ENCODE peak calls at places on chromosomes 2 and 18, in nine cellular contexts. One of them, this sample, is unnamed.

GRCh38 chr2:172279843-172280242 is 147.5 kb upstream of the ITGA6 start:
- DNase-seq in fibroblast of the conjunctiva: no peak
- DNase-seq in EL: no peak
- DNase-seq in stimulated activated CD8-positive, alpha-beta memory T cell treated with anti-CD3 and anti-CD28 coated beads, Interleukin-4, amount 100 ng/mL, for 1 hour: no peak
- DNase-seq in keratinocyte: no peak
- DNase-seq in mesothelial cell of epicardium: no peak
- DNase-seq in NCI-H2081 treated with DMSO at 0.1 percent for 48 hours: no peak
- DNase-seq in mucosa of descending colon: no peak
- DNase-seq in HL-60: no peak
- DNase-seq in this sample: no peak

GRCh38 chr18:58321986-58322385 is 278.0 kb downstream of the NEDD4L start:
- DNase-seq in NCI-H2081 treated with DMSO at 0.1 percent for 48 hours: no peak
- DNase-seq in EL: peak; percentile 82
- DNase-seq in keratinocyte: no peak
- DNase-seq in fibroblast of the conjunctiva: peak; percentile 65
- DNase-seq in HL-60: peak; percentile 8
- DNase-seq in mucosa of descending colon: peak; percentile 73
- DNase-seq in mesothelial cell of epicardium: no peak
- DNase-seq in stimulated activated CD8-positive, alpha-beta memory T cell treated with anti-CD3 and anti-CD28 coated beads, Interleukin-4, amount 100 ng/mL, for 1 hour: no peak
- DNase-seq in this sample: peak; percentile 78

GRCh38 chr18:25827961-25828561 is 262.4 kb downstream of the SS18 start:
- DNase-seq in EL: peak; percentile 72
- DNase-seq in NCI-H2081 treated with DMSO at 0.1 percent for 48 hours: no peak
- DNase-seq in keratinocyte: no peak
- DNase-seq in stimulated activated CD8-positive, alpha-beta memory T cell treated with anti-CD3 and anti-CD28 coated beads, Interleukin-4, amount 100 ng/mL, for 1 hour: no peak
- DNase-seq in mucosa of descending colon: no peak
- DNase-seq in HL-60: no peak
- DNase-seq in fibroblast of the conjunctiva: no peak
- DNase-seq in mesothelial cell of epicardium: no peak
- DNase-seq in this sample: no peak

GRCh38 chr18:22153428-22153827 is 16.0 kb upstream of the GATA6 start:
- DNase-seq in EL: no peak
- DNase-seq in HL-60: no peak
- DNase-seq in mesothelial cell of epicardium: no peak
- DNase-seq in NCI-H2081 treated with DMSO at 0.1 percent for 48 hours: no peak
- DNase-seq in mucosa of descending colon: no peak
- DNase-seq in keratinocyte: no peak
- DNase-seq in fibroblast of the conjunctiva: no peak
- DNase-seq in stimulated activated CD8-positive, alpha-beta memory T cell treated with anti-CD3 and anti-CD28 coated beads, Interleukin-4, amount 100 ng/mL, for 1 hour: no peak
- DNase-seq in this sample: no peak

GRCh38 chr2:12314119-12314735 is 402.5 kb upstream of the TRIB2 start:
- DNase-seq in mucosa of descending colon: no peak
- DNase-seq in EL: no peak
- DNase-seq in HL-60: no peak
- DNase-seq in NCI-H2081 treated with DMSO at 0.1 percent for 48 hours: no peak
- DNase-seq in keratinocyte: no peak
- DNase-seq in fibroblast of the conjunctiva: no peak
- DNase-seq in mesothelial cell of epicardium: no peak
- DNase-seq in stimulated activated CD8-positive, alpha-beta memory T cell treated with anti-CD3 and anti-CD28 coated beads, Interleukin-4, amount 100 ng/mL, for 1 hour: no peak
- DNase-seq in this sample: no peak

GRCh38 chr2:164479460-164479859 is 141.8 kb downstream of the GRB14 start:
- DNase-seq in EL: peak; percentile 38
- DNase-seq in HL-60: no peak
- DNase-seq in mucosa of descending colon: peak; percentile 7
- DNase-seq in fibroblast of the conjunctiva: peak; percentile 5
- DNase-seq in NCI-H2081 treated with DMSO at 0.1 percent for 48 hours: no peak
- DNase-seq in stimulated activated CD8-positive, alpha-beta memory T cell treated with anti-CD3 and anti-CD28 coated beads, Interleukin-4, amount 100 ng/mL, for 1 hour: no peak
- DNase-seq in mesothelial cell of epicardium: peak; percentile 59
- DNase-seq in keratinocyte: no peak
- DNase-seq in this sample: no peak

GRCh38 chr18:76588591-76589303 is 93.7 kb upstream of the ZNF516 start:
- DNase-seq in stimulated activated CD8-positive, alpha-beta memory T cell treated with anti-CD3 and anti-CD28 coated beads, Interleukin-4, amount 100 ng/mL, for 1 hour: no peak
- DNase-seq in mucosa of descending colon: no peak
- DNase-seq in NCI-H2081 treated with DMSO at 0.1 percent for 48 hours: no peak
- DNase-seq in keratinocyte: no peak
- DNase-seq in HL-60: no peak
- DNase-seq in mesothelial cell of epicardium: no peak
- DNase-seq in EL: peak; percentile 5
- DNase-seq in fibroblast of the conjunctiva: no peak
- DNase-seq in this sample: no peak

GRCh38 chr18:45169610-45170009 is 445.7 kb upstream of the SLC14A2 start:
- DNase-seq in mucosa of descending colon: no peak
- DNase-seq in NCI-H2081 treated with DMSO at 0.1 percent for 48 hours: no peak
- DNase-seq in mesothelial cell of epicardium: no peak
- DNase-seq in EL: peak; percentile 90
- DNase-seq in fibroblast of the conjunctiva: peak; percentile 86
- DNase-seq in HL-60: peak; percentile 70
- DNase-seq in stimulated activated CD8-positive, alpha-beta memory T cell treated with anti-CD3 and anti-CD28 coated beads, Interleukin-4, amount 100 ng/mL, for 1 hour: no peak
- DNase-seq in keratinocyte: no peak
- DNase-seq in this sample: no peak

GRCh38 chr18:42053188-42053781 is 98.3 kb downstream of the PIK3C3 start:
- DNase-seq in EL: peak; percentile 54
- DNase-seq in mucosa of descending colon: peak; percentile 35
- DNase-seq in keratinocyte: no peak
- DNase-seq in HL-60: peak; percentile 15
- DNase-seq in NCI-H2081 treated with DMSO at 0.1 percent for 48 hours: no peak
- DNase-seq in fibroblast of the conjunctiva: peak; percentile 57
- DNase-seq in mesothelial cell of epicardium: peak; percentile 65
- DNase-seq in stimulated activated CD8-positive, alpha-beta memory T cell treated with anti-CD3 and anti-CD28 coated beads, Interleukin-4, amount 100 ng/mL, for 1 hour: peak; percentile 35
- DNase-seq in this sample: no peak

GRCh38 chr18:27110319-27110718 is 74.8 kb downstream of the CHST9 start:
- DNase-seq in HL-60: no peak
- DNase-seq in keratinocyte: no peak
- DNase-seq in NCI-H2081 treated with DMSO at 0.1 percent for 48 hours: no peak
- DNase-seq in mucosa of descending colon: no peak
- DNase-seq in EL: no peak
- DNase-seq in mesothelial cell of epicardium: no peak
- DNase-seq in stimulated activated CD8-positive, alpha-beta memory T cell treated with anti-CD3 and anti-CD28 coated beads, Interleukin-4, amount 100 ng/mL, for 1 hour: no peak
- DNase-seq in fibroblast of the conjunctiva: no peak
- DNase-seq in this sample: no peak

GRCh38 chr2:12213222-12213621 is 466.8 kb downstream of the LPIN1 start:
- DNase-seq in stimulated activated CD8-positive, alpha-beta memory T cell treated with anti-CD3 and anti-CD28 coated beads, Interleukin-4, amount 100 ng/mL, for 1 hour: no peak
- DNase-seq in EL: no peak
- DNase-seq in HL-60: no peak
- DNase-seq in mucosa of descending colon: no peak
- DNase-seq in NCI-H2081 treated with DMSO at 0.1 percent for 48 hours: no peak
- DNase-seq in fibroblast of the conjunctiva: no peak
- DNase-seq in keratinocyte: no peak
- DNase-seq in mesothelial cell of epicardium: no peak
- DNase-seq in this sample: no peak